ENCODE peak calls at places on chromosomes 6 and 20, in nine cellular contexts. A is lower lobe of right lung, V is ovary, E is glutamatergic neuron, D is HFFc6, I is mesothelial cell of epicardium, M is WTC11, P is fibroblast of lung, H is endothelial cell. K is an unnamed sample.

GRCh38 chr20:39029324-39029820 is 67.2 kb downstream of the DHX35 start:
- DNase-seq in A (no peak), V (no peak), E (no peak), D (no peak), I (no peak), M (no peak), P (no peak), H (no peak), K (no peak)

GRCh38 chr6:152225231-152225934 is 411.8 kb downstream of the SYNE1 start:
- DNase-seq in A (no peak), V (no peak), E (no peak), D (no peak), I (no peak), M (no peak), P (peak), H (no peak), K (no peak)

GRCh38 chr20:35529552-35529951 is at the start of gene C20orf173:
- DNase-seq in A (no peak), V (no peak), E (no peak), D (no peak), I (no peak), M (no peak), P (no peak), H (no peak), K (no peak)

GRCh38 chr6:84224251-84224650 is 3.2 kb downstream of the CEP162 start:
- DNase-seq in A (no peak), V (no peak), E (no peak), D (peak), I (no peak), M (no peak), P (no peak), H (no peak), K (no peak)

GRCh38 chr6:129621252-129621651 is 88.7 kb downstream of the ARHGAP18 start:
- DNase-seq in A (no peak), V (no peak), E (no peak), D (no peak), I (no peak), M (peak), P (no peak), H (peak), K (no peak)

GRCh38 chr6:4941782-4942672 is 61.8 kb downstream of the RPP40 start:
- DNase-seq in A (no peak), V (no peak), E (no peak), D (peak), I (no peak), M (no peak), P (peak), H (no peak), K (peak)

GRCh38 chr20:45470262-45470931 is 844 bp downstream of the WFDC2 start:
- DNase-seq in A (peak), V (peak), E (peak), D (no peak), I (peak), M (peak), P (no peak), H (peak), K (no peak)

GRCh38 chr6:53359843-53360834 is 11.4 kb upstream of the ELOVL5 start:
- DNase-seq in A (no peak), V (no peak), E (no peak), D (no peak), I (no peak), M (no peak), P (peak), H (no peak), K (no peak)

GRCh38 chr20:24862606-24863005 is 86.5 kb upstream of the CST7 start:
- DNase-seq in A (no peak), V (no peak), E (no peak), D (no peak), I (no peak), M (no peak), P (no peak), H (no peak), K (no peak)

GRCh38 chr6:156029296-156029985 is 573.8 kb upstream of the NOX3 start:
- DNase-seq in A (no peak), V (no peak), E (no peak), D (no peak), I (no peak), M (no peak), P (no peak), H (no peak), K (no peak)

GRCh38 chr6:106473807-106474206 is 113.3 kb downstream of the CRYBG1 start:
- DNase-seq in A (no peak), V (no peak), E (no peak), D (peak), I (no peak), M (no peak), P (peak), H (no peak), K (no peak)

GRCh38 chr20:34709836-34710567 is 5.9 kb downstream of the TP53INP2 start:
- DNase-seq in A (peak), V (peak), E (peak), D (peak), I (peak), M (peak), P (no peak), H (peak), K (no peak)

GRCh38 chr20:10603378-10603777 is 70.4 kb downstream of the JAG1 start:
- DNase-seq in A (no peak), V (no peak), E (no peak), D (no peak), I (no peak), M (no peak), P (no peak), H (no peak), K (no peak)

GRCh38 chr6:27688014-27688586 is 215.2 kb upstream of the ZNF184 start:
- DNase-seq in A (peak), V (peak), E (peak), D (peak), I (peak), M (peak), P (peak), H (peak), K (peak)

GRCh38 chr20:6533828-6534388 is 233.6 kb upstream of the BMP2 start:
- DNase-seq in A (no peak), V (no peak), E (no peak), D (no peak), I (no peak), M (no peak), P (peak), H (no peak), K (no peak)

GRCh38 chr6:110232456-110232855 is 52.2 kb downstream of the CDC40 start:
- DNase-seq in A (no peak), V (no peak), E (no peak), D (peak), I (no peak), M (no peak), P (peak), H (no peak), K (no peak)

GRCh38 chr6:50187212-50188055 is 137.7 kb upstream of the DEFB112 start:
- DNase-seq in A (no peak), V (no peak), E (peak), D (no peak), I (no peak), M (no peak), P (no peak), H (no peak), K (no peak)

GRCh38 chr6:50180646-50181045 is 130.9 kb upstream of the DEFB112 start:
- DNase-seq in A (no peak), V (no peak), E (no peak), D (no peak), I (no peak), M (no peak), P (no peak), H (no peak), K (no peak)

GRCh38 chr6:50185006-50185405 is 135.3 kb upstream of the DEFB112 start:
- DNase-seq in A (no peak), V (no peak), E (no peak), D (no peak), I (no peak), M (peak), P (peak), H (peak), K (no peak)
- TF ChIP-seq CTCF in A (no peak), V (no peak), E (peak), D (no peak), I (no peak), M (peak), P (no peak), H (peak), K (no peak)

GRCh38 chr6:162674452-162674851 is 53.1 kb downstream of the PRKN start:
- DNase-seq in A (no peak), V (no peak), E (no peak), D (no peak), I (no peak), M (no peak), P (no peak), H (no peak), K (no peak)
- TF ChIP-seq CTCF in A (no peak), V (no peak), E (no peak), D (no peak), I (no peak), M (no peak), P (no peak), H (no peak), K (no peak)

GRCh38 chr6:70103798-70104197 is 199.1 kb downstream of the COL9A1 start:
- DNase-seq in A (no peak), V (no peak), E (no peak), D (no peak), I (no peak), M (peak), P (no peak), H (no peak), K (no peak)
- TF ChIP-seq CTCF in A (peak), V (no peak), E (peak), D (peak), I (peak), M (peak), P (peak), H (peak), K (no peak)

GRCh38 chr20:53024121-53024520 is 52.0 kb downstream of the TSHZ2 start:
- DNase-seq in A (no peak), V (no peak), E (no peak), D (no peak), I (no peak), M (no peak), P (no peak), H (no peak), K (no peak)

GRCh38 chr20:53020834-53021233 is 48.7 kb downstream of the TSHZ2 start:
- DNase-seq in A (no peak), V (no peak), E (no peak), D (no peak), I (no peak), M (no peak), P (no peak), H (no peak), K (no peak)

GRCh38 chr20:53020376-53020775 is 48.2 kb downstream of the TSHZ2 start:
- DNase-seq in A (no peak), V (no peak), E (no peak), D (no peak), I (no peak), M (no peak), P (no peak), H (no peak), K (no peak)

GRCh38 chr20:53021934-53022333 is 49.8 kb downstream of the TSHZ2 start:
- DNase-seq in A (no peak), V (no peak), E (no peak), D (no peak), I (no peak), M (no peak), P (no peak), H (no peak), K (no peak)

DNA sequence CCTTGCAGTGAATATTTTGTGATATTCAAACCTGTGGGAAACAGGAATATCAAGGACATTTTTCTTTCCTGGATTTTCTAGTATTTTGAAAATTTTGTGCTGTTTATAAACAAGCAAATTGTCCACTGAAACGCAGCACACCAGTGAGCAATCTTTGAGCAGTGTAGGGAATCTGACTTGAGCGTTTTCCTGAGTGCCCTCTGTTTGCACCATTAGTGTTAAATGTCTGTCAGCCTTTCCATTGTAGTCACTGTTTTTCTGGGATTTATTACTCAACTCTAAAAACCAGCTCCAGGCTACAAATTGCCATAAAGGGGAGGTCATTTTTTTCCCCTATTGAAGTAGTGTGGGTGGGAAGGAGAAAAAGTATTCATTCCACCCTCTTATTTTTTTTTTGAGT is 51.6 kb downstream of the TSHZ2 start:
- DNase-seq in A (no peak), V (no peak), E (no peak), D (no peak), I (no peak), M (no peak), P (no peak), H (no peak), K (no peak)
- TF ChIP-seq CTCF in A (no peak), V (no peak), E (no peak), D (no peak), I (no peak), M (no peak), P (no peak), H (no peak), K (no peak)

GRCh38 chr20:62875419-62876355 is 14.1 kb upstream of the TCFL5 start:
- DNase-seq in A (peak), V (peak), E (peak), D (peak), I (peak), M (peak), P (peak), H (peak), K (no peak)
- TF ChIP-seq CTCF in A (peak), V (no peak), E (no peak), D (peak), I (no peak), M (no peak), P (peak), H (no peak), K (no peak)

DNA sequence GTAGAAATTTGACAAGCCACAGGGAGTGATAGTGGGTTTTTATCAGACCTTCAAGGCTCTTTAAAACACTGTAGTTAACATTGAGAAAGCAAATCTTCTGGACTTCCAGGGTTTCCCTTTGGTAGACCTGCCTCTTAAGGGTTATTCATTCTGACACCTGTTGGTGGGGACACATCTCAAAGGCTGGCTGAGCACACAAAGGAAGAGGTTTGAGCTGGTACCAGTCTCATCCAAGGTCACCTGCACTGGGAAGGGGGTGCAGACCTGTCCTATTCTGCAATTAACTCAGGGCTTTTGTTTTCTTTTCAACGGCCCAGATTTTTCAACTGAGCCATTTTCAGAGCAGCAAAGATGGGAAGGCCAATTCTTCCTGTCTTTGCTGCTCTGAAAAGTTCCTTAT is 45.6 kb downstream of the EDN1 start:
- DNase-seq in A (no peak), V (no peak), E (no peak), D (no peak), I (no peak), M (no peak), P (no peak), H (no peak), K (no peak)
- TF ChIP-seq CTCF in A (no peak), V (no peak), E (no peak), D (no peak), I (no peak), M (no peak), P (no peak), H (no peak), K (no peak)

GRCh38 chr20:957544-957943 is 41.4 kb upstream of the ANGPT4 start:
- DNase-seq in A (no peak), V (no peak), E (no peak), D (peak), I (no peak), M (no peak), P (no peak), H (no peak), K (no peak)
- TF ChIP-seq CTCF in A (no peak), V (no peak), E (peak), D (peak), I (no peak), M (no peak), P (peak), H (no peak), K (no peak)

DNA sequence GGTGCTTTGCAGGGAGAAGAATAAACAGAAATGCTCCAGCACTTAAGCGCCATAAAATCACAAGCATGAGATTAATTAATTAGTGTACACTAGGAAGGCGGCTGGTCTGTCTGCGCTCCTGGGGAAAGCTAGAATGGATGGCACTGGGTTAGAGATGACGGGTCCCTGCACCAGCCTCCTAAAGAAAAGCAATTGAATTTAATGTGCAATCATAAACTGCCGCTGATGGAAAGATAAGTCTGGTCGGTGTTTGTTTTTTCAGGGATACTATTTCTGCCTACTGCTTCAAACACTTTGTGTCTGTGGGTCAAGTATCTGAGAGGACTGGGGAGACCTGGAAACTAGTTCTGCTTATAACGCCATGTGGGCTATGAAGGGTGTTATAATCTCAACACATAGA is 600.8 kb upstream of the CHD6 start:
- DNase-seq in A (no peak), V (no peak), E (no peak), D (no peak), I (no peak), M (no peak), P (no peak), H (no peak), K (no peak)
- TF ChIP-seq CTCF in A (no peak), V (no peak), E (no peak), D (no peak), I (no peak), M (no peak), P (no peak), H (no peak), K (no peak)